ENCODE peak calls at places on chromosome 18, in eight cellular contexts. A is kidney tubule cell, I is NCI-H1105 treated with DMSO at 0.1 percent for 48 hours, Z is NCI-H345, C is HS-5, B is DMS 273 treated with DMSO at 0.1 percent for 48 hours, W is NCI-H510A, P is AG04450. F is an unnamed sample.

GRCh38 chr18:3661989-3662388 is 212.0 kb downstream of the TGIF1 start:
- DNase-seq in A (no peak), I (no peak), Z (no peak), C (no peak), B (no peak), W (no peak), P (no peak), F (no peak)

GRCh38 chr18:5103286-5103685 is 93.8 kb downstream of the AKAIN1 start:
- DNase-seq in A (no peak), I (no peak), Z (no peak), C (no peak), B (no peak), W (no peak), P (no peak), F (no peak)

GRCh38 chr18:55856191-55856590 is 268.2 kb upstream of the TCF4 start:
- DNase-seq in A (peak), I (no peak), Z (no peak), C (peak), B (no peak), W (no peak), P (peak), F (no peak)

GRCh38 chr18:58584219-58585127 is 44.4 kb downstream of the ALPK2 start:
- DNase-seq in A (peak), I (peak), Z (no peak), C (no peak), B (no peak), W (no peak), P (no peak), F (no peak)

GRCh38 chr18:3062798-3063563 is 50.0 kb upstream of the LPIN2 start:
- DNase-seq in A (peak), I (no peak), Z (peak), C (no peak), B (no peak), W (no peak), P (no peak), F (peak)

GRCh38 chr18:68263481-68263880 is 451.4 kb downstream of the TMX3 start:
- DNase-seq in A (peak), I (no peak), Z (no peak), C (no peak), B (no peak), W (no peak), P (no peak), F (no peak)

GRCh38 chr18:71951021-71951420 is 593.1 kb downstream of the CBLN2 start:
- DNase-seq in A (no peak), I (no peak), Z (peak), C (no peak), B (no peak), W (no peak), P (no peak), F (no peak)

GRCh38 chr18:48136051-48136543 is 205.6 kb upstream of the SMAD2 start:
- DNase-seq in A (no peak), I (peak), Z (peak), C (no peak), B (no peak), W (no peak), P (no peak), F (no peak)

GRCh38 chr18:34122724-34123334 is 101.9 kb downstream of the NOL4 start:
- DNase-seq in A (peak), I (peak), Z (peak), C (peak), B (peak), W (peak), P (peak), F (no peak)

GRCh38 chr18:13381907-13382682 is 163.5 kb downstream of the LDLRAD4 start:
- DNase-seq in A (peak), I (no peak), Z (peak), C (no peak), B (no peak), W (no peak), P (no peak), F (peak)

GRCh38 chr18:56647071-56647470 is 4.1 kb upstream of the WDR7 start:
- DNase-seq in A (no peak), I (no peak), Z (no peak), C (no peak), B (no peak), W (no peak), P (no peak), F (no peak)

GRCh38 chr18:25001803-25002202 is 350.2 kb downstream of the ZNF521 start:
- DNase-seq in A (no peak), I (no peak), Z (no peak), C (no peak), B (no peak), W (no peak), P (no peak), F (no peak)

GRCh38 chr18:39571511-39571910 is 2005.9 kb upstream of the CELF4 start:
- DNase-seq in A (peak), I (peak), Z (no peak), C (no peak), B (no peak), W (no peak), P (no peak), F (no peak)

GRCh38 chr18:48802543-48803428 is 148.0 kb downstream of the SMAD7 start:
- DNase-seq in A (no peak), I (no peak), Z (no peak), C (no peak), B (no peak), W (no peak), P (no peak), F (no peak)

GRCh38 chr18:62556397-62556796 is 33.6 kb downstream of the ZCCHC2 start:
- DNase-seq in A (no peak), I (no peak), Z (no peak), C (no peak), B (no peak), W (no peak), P (no peak), F (no peak)

GRCh38 chr18:47978141-47978540 is 47.7 kb upstream of the SMAD2 start:
- DNase-seq in A (no peak), I (peak), Z (no peak), C (no peak), B (no peak), W (no peak), P (no peak), F (no peak)

GRCh38 chr18:58828399-58829121 is 36.1 kb upstream of the ZNF532 start:
- DNase-seq in A (no peak), I (no peak), Z (no peak), C (no peak), B (no peak), W (no peak), P (no peak), F (no peak)

GRCh38 chr18:6781846-6782245 is 52.3 kb downstream of the ARHGAP28 start:
- DNase-seq in A (peak), I (no peak), Z (no peak), C (peak), B (no peak), W (no peak), P (no peak), F (no peak)

GRCh38 chr18:35646449-35646848 is 64.9 kb downstream of the GALNT1 start:
- DNase-seq in A (peak), I (no peak), Z (no peak), C (no peak), B (no peak), W (no peak), P (no peak), F (no peak)

GRCh38 chr18:45073556-45073955 is 392.9 kb downstream of the SETBP1 start:
- DNase-seq in A (no peak), I (no peak), Z (no peak), C (no peak), B (no peak), W (no peak), P (no peak), F (no peak)

GRCh38 chr18:3044931-3045698 is 32.2 kb upstream of the LPIN2 start:
- DNase-seq in A (peak), I (no peak), Z (peak), C (no peak), B (peak), W (no peak), P (no peak), F (no peak)

GRCh38 chr18:35949903-35950627 is 22.4 kb upstream of the RMP24 start:
- DNase-seq in A (peak), I (peak), Z (peak), C (no peak), B (peak), W (peak), P (peak), F (peak)

GRCh38 chr18:57428221-57429150 is 6.7 kb upstream of the ONECUT2 start:
- DNase-seq in A (no peak), I (no peak), Z (no peak), C (no peak), B (no peak), W (no peak), P (no peak), F (no peak)

GRCh38 chr18:79681484-79682387 is 2.1 kb downstream of the CTDP1 start:
- DNase-seq in A (peak), I (no peak), Z (no peak), C (no peak), B (no peak), W (no peak), P (no peak), F (peak)

GRCh38 chr18:13389491-13390131 is 171.1 kb downstream of the LDLRAD4 start:
- DNase-seq in A (no peak), I (no peak), Z (no peak), C (no peak), B (no peak), W (no peak), P (no peak), F (no peak)

GRCh38 chr18:49170145-49170544 is 219.4 kb upstream of the SMAD7 start:
- DNase-seq in A (no peak), I (no peak), Z (no peak), C (no peak), B (no peak), W (no peak), P (no peak), F (no peak)

GRCh38 chr18:39345321-39345720 is 1779.7 kb upstream of the CELF4 start:
- DNase-seq in A (no peak), I (no peak), Z (no peak), C (no peak), B (no peak), W (no peak), P (no peak), F (no peak)

GRCh38 chr18:57715671-57716070 is 87.4 kb downstream of the ATP8B1 start:
- DNase-seq in A (no peak), I (no peak), Z (no peak), C (no peak), B (no peak), W (no peak), P (no peak), F (no peak)

GRCh38 chr18:11320981-11321380 is 171.6 kb upstream of the PIEZO2 start:
- DNase-seq in A (peak), I (no peak), Z (no peak), C (peak), B (no peak), W (no peak), P (no peak), F (no peak)